ENCODE peak calls at places on chromosomes 11 and 22, in four cellular contexts. M is K562, K is H1, H is GM12878. Q is an unnamed sample.
A peak's percentile ranks its signal among the peaks of the same experiment; 100 is the strongest.

GRCh38 chr11:70496591-70497535 is 98.5 kb downstream of the CTTN start:
- DNase-seq in K (no peak), M (no peak), H (no peak), Q (no peak)

GRCh38 chr11:132718711-132719641 is 813.3 kb downstream of the OPCML start:
- DNase-seq in M (no peak), H (no peak), K (no peak), Q (no peak)

GRCh38 chr22:28282346-28282745 is 363.3 kb upstream of the PITPNB start:
- DNase-seq in H (no peak), K (no peak), M (no peak), Q (no peak)

GRCh38 chr11:16430674-16431073 is 74.3 kb upstream of the SOX6 start:
- DNase-seq in K (no peak), H (no peak), M (no peak), Q (no peak)

GRCh38 chr11:27770576-27770975 is 70.3 kb upstream of the BDNF start:
- DNase-seq in M (no peak), K (no peak), H (no peak), Q (no peak)

GRCh38 chr22:47014946-47015345 is 252.5 kb downstream of the TBC1D22A start:
- DNase-seq in K (no peak), H (no peak), M (no peak), Q (no peak)

GRCh38 chr11:15991174-15991655 is 365.1 kb downstream of the SOX6 start:
- DNase-seq in K (no peak), M (no peak), H (no peak), Q (no peak)

GRCh38 chr22:33539902-33540751 is 380.1 kb downstream of the LARGE1 start:
- DNase-seq in K (no peak), H (no peak), M (no peak), Q (no peak)

GRCh38 chr22:47307326-47307725 is 544.9 kb downstream of the TBC1D22A start:
- DNase-seq in K (no peak), H (no peak), M (peak; percentile 39), Q (no peak)

GRCh38 chr11:95592455-95592854 is 197.1 kb downstream of the FAM76B start:
- DNase-seq in H (no peak), K (peak; percentile 48), M (no peak), Q (no peak)

GRCh38 chr22:24289138-24289537 is 18.5 kb downstream of the SPECC1L start:
- DNase-seq in M (no peak), K (no peak), H (no peak), Q (no peak)

GRCh38 chr22:48185656-48186055 is 1423.2 kb downstream of the TBC1D22A start:
- DNase-seq in K (peak; percentile 29), H (no peak), M (no peak), Q (no peak)

GRCh38 chr11:2093575-2094353 is 45.4 kb downstream of the IGF2 start:
- DNase-seq in K (no peak), H (no peak), M (no peak), Q (no peak)

GRCh38 chr11:130827697-130828377 is 88.4 kb downstream of the SNX19 start:
- DNase-seq in H (no peak), K (peak; percentile 69), M (peak; percentile 29), Q (peak; percentile 53)

GRCh38 chr11:1150769-1151365 is 6.9 kb upstream of the MUC5AC start:
- DNase-seq in K (no peak), H (no peak), M (no peak), Q (no peak)

GRCh38 chr22:19287889-19288288 is 3.6 kb downstream of the CLTCL1 start:
- DNase-seq in M (no peak), H (no peak), K (no peak), Q (no peak)

GRCh38 chr11:120212259-120212888 is 1.5 kb downstream of the OAF start:
- DNase-seq in H (no peak), M (peak; percentile 32), K (no peak), Q (peak; percentile 54)

GRCh38 chr11:134157451-134157850 is 66.3 kb downstream of the NCAPD3 start:
- DNase-seq in H (no peak), K (no peak), M (no peak), Q (no peak)

GRCh38 chr11:47376183-47376542 is 2.2 kb downstream of the SPI1 start:
- DNase-seq in H (no peak), K (no peak), M (no peak), Q (no peak)

GRCh38 chr11:109241988-109242387 is 180.0 kb upstream of the C11orf87 start:
- DNase-seq in K (no peak), M (no peak), H (no peak), Q (no peak)
- TF ChIP-seq RFX5 in K (no peak), M (no peak), H (no peak), Q (no peak)

DNA sequence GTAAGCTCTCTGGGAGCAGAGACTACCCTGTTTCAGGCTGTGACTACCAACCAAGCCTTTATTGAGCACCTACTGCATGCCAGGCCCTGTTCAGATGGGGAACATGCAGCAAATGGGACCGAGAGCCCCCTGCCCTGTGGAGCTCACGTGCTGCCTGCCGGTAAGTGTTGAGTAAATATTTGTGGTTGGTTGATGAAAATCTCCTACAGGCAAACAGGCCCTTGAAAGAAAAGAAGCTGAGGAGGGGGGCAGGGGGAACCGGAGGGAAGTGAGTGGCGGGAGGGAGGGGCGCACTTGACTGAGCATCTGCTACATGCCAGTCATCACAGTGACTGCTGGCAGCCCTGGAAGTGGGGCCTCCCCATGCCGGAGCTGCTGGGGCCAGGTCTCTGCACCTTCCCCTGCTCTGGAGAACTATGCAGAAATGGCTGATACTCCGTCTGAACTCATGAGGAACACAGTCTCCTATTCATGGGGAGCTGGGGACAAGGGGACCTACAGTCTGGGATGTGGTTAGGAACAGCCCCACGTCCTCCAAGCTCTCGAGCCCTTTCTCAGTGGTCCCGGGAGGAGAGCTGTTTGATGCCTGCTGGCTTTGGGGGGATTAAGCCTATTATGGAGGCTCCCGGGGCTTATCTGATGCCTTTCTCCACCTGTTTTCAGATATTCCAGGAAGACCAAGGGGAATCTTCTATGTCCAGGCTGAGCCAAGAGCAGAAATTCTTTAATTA is 34.1 kb downstream of the MACROD1 start:
- DNase-seq in H (no peak), K (no peak), M (no peak), Q (no peak)
- TF ChIP-seq NRF1 in H (no peak), K (no peak), M (no peak), Q (no peak)

GRCh38 chr11:126929186-126930085 is 71.1 kb downstream of the KIRREL3 start:
- DNase-seq in M (no peak), K (no peak), H (no peak), Q (no peak)
- TF ChIP-seq USF2 in M (no peak), K (no peak), H (no peak), Q (no peak)

DNA sequence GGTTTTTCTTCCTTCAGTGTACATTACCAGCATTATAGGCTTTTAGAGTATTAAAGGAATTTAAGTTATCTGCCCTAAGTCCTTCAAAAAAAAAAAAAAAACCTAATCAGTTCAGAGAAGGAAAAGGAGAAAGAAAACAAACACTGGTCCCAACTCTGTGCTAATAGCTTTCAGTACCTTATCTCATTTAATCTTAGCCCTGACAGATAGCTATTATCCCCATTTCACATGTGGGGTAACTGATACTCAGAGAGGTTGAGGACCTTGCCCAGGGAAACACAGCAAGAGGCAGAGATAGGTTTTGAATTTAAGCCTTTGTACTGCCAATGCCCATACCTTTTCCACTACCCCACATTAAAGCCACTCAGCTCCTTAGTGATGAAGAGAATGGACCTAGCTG is 43.4 kb downstream of the FAT3 start:
- DNase-seq in K (no peak), H (no peak), M (no peak), Q (no peak)
- TF ChIP-seq RFX5 in K (no peak), H (no peak), M (no peak), Q (no peak)

GRCh38 chr22:20927940-20928572 is 10.8 kb downstream of the CRKL start:
- DNase-seq in K (no peak), M (no peak), H (no peak), Q (no peak)

GRCh38 chr22:20922141-20922751 is 5.0 kb downstream of the CRKL start:
- DNase-seq in M (peak; percentile 36), H (no peak), K (no peak), Q (no peak)

GRCh38 chr22:20930004-20930403 is 12.8 kb downstream of the CRKL start:
- DNase-seq in K (no peak), M (peak; percentile 34), H (no peak), Q (no peak)

GRCh38 chr22:20928573-20928967 is 11.4 kb downstream of the CRKL start:
- DNase-seq in M (no peak), K (no peak), H (no peak), Q (no peak)

GRCh38 chr22:20926243-20926642 is 9.0 kb downstream of the CRKL start:
- DNase-seq in M (peak; percentile 38), H (no peak), K (no peak), Q (no peak)
- TF ChIP-seq NRF1 in M (no peak), H (no peak), K (no peak), Q (no peak)

GRCh38 chr11:19846654-19847330 is 134.2 kb downstream of the NAV2 start:
- DNase-seq in K (no peak), M (no peak), H (no peak), Q (no peak)
- TF ChIP-seq USF2 in K (no peak), M (no peak), H (no peak), Q (no peak)

DNA sequence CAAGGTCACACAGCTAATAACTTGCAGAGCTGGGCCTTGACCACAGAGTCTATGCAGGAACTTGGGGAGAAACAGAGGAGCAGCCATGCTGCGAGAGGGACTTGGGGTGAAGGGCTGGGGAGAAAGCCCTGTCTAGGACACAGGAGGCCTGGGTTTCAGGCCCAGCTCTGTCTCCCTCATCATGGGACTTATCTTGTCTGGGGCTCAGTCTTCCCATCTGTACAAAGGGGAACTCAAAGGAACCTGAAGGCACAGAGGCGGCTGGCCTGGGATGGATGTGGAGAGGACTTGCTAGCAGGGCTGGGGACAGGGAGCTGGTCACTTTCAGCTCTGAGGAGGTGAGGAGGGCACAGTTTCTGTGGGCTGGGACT is 36.9 kb upstream of the TPBGL start:
- DNase-seq in H (no peak), K (no peak), M (no peak), Q (no peak)
- TF ChIP-seq RFX5 in H (no peak), K (no peak), M (no peak), Q (no peak)